ENCODE peak calls at places on chromosomes 3 and 15, in nine cellular contexts. I is HFFc6, K is PC-9, Q is fibroblast of lung, L is endothelial cell, B is HCT116, M is astrocyte of the cerebellum, E is PC-3, X is GM10248. A is an unnamed sample.

GRCh38 chr15:34578283-34578674 is 5.2 kb downstream of the GOLGA8B start:
- DNase-seq in K (no peak), E (no peak), B (no peak), I (no peak), Q (no peak), M (no peak), X (no peak), L (no peak), A (no peak)

GRCh38 chr3:129988429-129988828 is 13.9 kb downstream of the TRH start:
- DNase-seq in B (no peak), X (no peak), K (no peak), M (no peak), Q (no peak), I (no peak), L (no peak), E (no peak), A (no peak)

GRCh38 chr3:157662171-157662570 is 159.0 kb upstream of the VEPH1 start:
- DNase-seq in M (no peak), E (no peak), Q (no peak), K (no peak), X (no peak), L (no peak), I (no peak), B (no peak), A (no peak)

GRCh38 chr3:159441279-159441678 is 547.4 kb upstream of the IL12A start:
- DNase-seq in K (no peak), L (no peak), X (no peak), B (no peak), E (no peak), M (no peak), Q (no peak), I (no peak), A (no peak)

GRCh38 chr3:50165388-50166308 is 10.5 kb downstream of the SEMA3F start:
- DNase-seq in Q (peak; percentile 83), L (peak; percentile 41), B (no peak), E (peak; percentile 63), M (peak; percentile 58), K (peak; percentile 66), X (no peak), I (peak; percentile 59), A (no peak)

GRCh38 chr15:91291673-91292072 is 191.6 kb downstream of the SV2B start:
- DNase-seq in Q (no peak), K (no peak), I (no peak), X (no peak), E (no peak), M (no peak), B (peak; percentile 35), L (no peak), A (no peak)

GRCh38 chr3:96267577-96267976 is 546.8 kb upstream of the EPHA6 start:
- DNase-seq in L (peak; percentile 10), E (peak; percentile 31), I (no peak), X (no peak), M (no peak), Q (no peak), B (no peak), K (no peak), A (peak; percentile 14)

GRCh38 chr15:74804935-74805334 is 7.7 kb upstream of the LMAN1L start:
- DNase-seq in K (no peak), Q (no peak), M (no peak), I (no peak), B (no peak), E (no peak), X (no peak), L (no peak), A (no peak)

GRCh38 chr3:153625506-153625905 is 463.5 kb downstream of the RAP2B start:
- DNase-seq in K (no peak), X (no peak), Q (no peak), L (no peak), E (no peak), B (no peak), I (no peak), M (no peak), A (no peak)

GRCh38 chr3:126466886-126467610 is 8.6 kb downstream of the ZXDC start:
- DNase-seq in X (no peak), K (no peak), I (no peak), M (no peak), Q (no peak), B (no peak), L (no peak), E (no peak), A (no peak)

GRCh38 chr3:16191591-16191990 is 17.1 kb downstream of the GALNT15 start:
- DNase-seq in M (no peak), X (no peak), K (no peak), I (no peak), E (no peak), B (no peak), Q (no peak), L (no peak), A (no peak)

GRCh38 chr3:16188071-16188470 is 13.6 kb downstream of the GALNT15 start:
- DNase-seq in K (no peak), M (no peak), B (no peak), I (no peak), X (no peak), L (no peak), Q (no peak), E (no peak), A (no peak)

GRCh38 chr3:16190704-16191103 is 16.2 kb downstream of the GALNT15 start:
- DNase-seq in L (no peak), X (no peak), Q (no peak), I (no peak), K (no peak), M (no peak), B (no peak), E (no peak), A (no peak)

GRCh38 chr3:16187213-16187790 is 12.8 kb downstream of the GALNT15 start:
- DNase-seq in K (no peak), X (no peak), E (no peak), Q (no peak), I (no peak), L (no peak), B (no peak), M (no peak), A (no peak)

DNA sequence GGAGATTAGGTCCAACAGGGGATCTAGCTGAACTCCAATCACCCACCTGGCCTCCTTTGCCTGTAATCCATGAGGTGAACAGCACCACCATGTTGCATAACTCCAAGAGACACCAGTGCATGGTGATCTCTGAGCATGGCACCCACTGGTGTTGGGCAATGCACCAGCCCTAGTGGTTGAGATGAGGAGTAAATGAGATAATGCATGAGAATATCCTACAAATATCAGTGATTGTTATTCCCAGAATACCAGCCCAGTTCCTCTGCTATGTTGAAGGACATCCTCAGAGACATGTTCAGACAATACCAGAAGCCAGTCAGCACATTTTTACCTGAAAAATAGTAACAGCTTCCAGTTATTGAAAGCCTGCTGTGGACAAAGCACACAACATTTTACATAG is 14.7 kb downstream of the GALNT15 start:
- DNase-seq in X (no peak), B (no peak), M (no peak), K (no peak), E (no peak), Q (no peak), I (no peak), L (no peak), A (no peak)
- TF ChIP-seq CTCF in X (no peak), B (no peak), M (no peak), K (no peak), E (no peak), Q (no peak), I (no peak), L (no peak), A (no peak)

DNA sequence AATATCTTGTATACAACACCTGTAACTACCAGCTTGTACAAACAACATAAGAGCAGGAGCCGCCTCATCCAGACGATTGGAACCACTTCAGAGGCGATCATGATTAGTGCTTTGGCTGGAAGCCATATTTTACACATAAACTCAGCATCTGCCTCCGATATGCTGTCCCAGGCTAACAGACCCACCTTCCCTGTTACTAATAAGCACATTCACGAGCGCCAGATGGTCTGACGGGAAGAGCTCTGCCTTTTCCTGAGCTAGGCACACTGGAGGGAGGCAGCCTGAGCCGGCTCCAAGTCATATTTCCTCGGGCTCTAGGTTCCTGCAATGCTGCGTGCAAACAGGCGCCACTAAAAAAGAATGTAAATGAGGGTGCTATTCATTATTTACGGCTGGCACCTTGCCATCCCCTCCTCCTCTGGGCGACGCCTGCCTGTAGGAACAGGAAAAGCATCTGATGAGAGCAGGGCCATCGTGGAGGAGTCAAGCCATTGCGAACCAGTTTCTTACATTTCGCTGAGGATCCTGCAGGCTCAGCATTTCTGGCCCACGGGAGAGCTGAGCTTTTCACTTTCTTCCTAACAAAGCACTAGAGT is 98.2 kb downstream of the ANXA2 start:
- DNase-seq in L (no peak), B (peak; percentile 8), K (no peak), X (no peak), M (peak; percentile 9), E (peak; percentile 13), I (peak; percentile 35), Q (peak; percentile 30), A (no peak)
- TF ChIP-seq CTCF in L (no peak), B (peak; percentile 27), K (no peak), X (no peak), M (peak; percentile 59), E (no peak), I (peak; percentile 55), Q (peak; percentile 15), A (no peak)

GRCh38 chr15:58221591-58222241 is 83.5 kb downstream of the AQP9 start:
- DNase-seq in I (peak; percentile 43), X (peak; percentile 57), K (peak; percentile 19), B (peak; percentile 36), M (no peak), Q (no peak), L (peak; percentile 55), E (peak; percentile 50), A (peak; percentile 80)
- TF ChIP-seq CTCF in I (peak; percentile 80), X (peak; percentile 63), K (peak; percentile 31), B (peak; percentile 74), M (peak; percentile 49), Q (peak; percentile 73), L (peak; percentile 13), E (peak; percentile 65), A (peak; percentile 77)

GRCh38 chr3:22175899-22176298 is 424.9 kb upstream of the ZNF385D start:
- DNase-seq in K (no peak), Q (no peak), M (no peak), L (no peak), I (no peak), X (no peak), B (no peak), E (peak; percentile 44), A (no peak)
- TF ChIP-seq CTCF in K (peak; percentile 49), Q (peak; percentile 19), M (peak; percentile 4), L (no peak), I (peak; percentile 16), X (peak; percentile 12), B (no peak), E (peak; percentile 56), A (no peak)